ENCODE peak calls at places on chromosomes 12 and 14, in eight cellular contexts. One of them, this sample, is unnamed.

GRCh38 chr14:91241848-91242247 is 2.7 kb downstream of the GPR68 start:
- DNase-seq in amniotic stem cell: no peak
- DNase-seq in astrocyte of the spinal cord: no peak
- DNase-seq in HFF-Myc: no peak
- DNase-seq in GM10248: peak; percentile 51
- DNase-seq in tibial artery: no peak
- DNase-seq in PC-3: no peak
- DNase-seq in activated CD4-positive, alpha-beta T cell treated with anti-CD3 and anti-CD28 coated beads, Interleukin-2, amount 10 ng/mL, durations not matched to agents 7 days and 5 days: peak; percentile 61
- DNase-seq in this sample: peak; percentile 76

GRCh38 chr12:65522956-65523857 is 244.7 kb downstream of the MSRB3 start:
- DNase-seq in amniotic stem cell: no peak
- DNase-seq in astrocyte of the spinal cord: no peak
- DNase-seq in HFF-Myc: no peak
- DNase-seq in GM10248: no peak
- DNase-seq in tibial artery: no peak
- DNase-seq in PC-3: peak; percentile 25
- DNase-seq in activated CD4-positive, alpha-beta T cell treated with anti-CD3 and anti-CD28 coated beads, Interleukin-2, amount 10 ng/mL, durations not matched to agents 7 days and 5 days: no peak
- DNase-seq in this sample: no peak

GRCh38 chr12:61213646-61214045 is 1046.6 kb upstream of the USP15 start:
- DNase-seq in amniotic stem cell: no peak
- DNase-seq in astrocyte of the spinal cord: no peak
- DNase-seq in HFF-Myc: no peak
- DNase-seq in GM10248: no peak
- DNase-seq in tibial artery: no peak
- DNase-seq in PC-3: peak; percentile 19
- DNase-seq in activated CD4-positive, alpha-beta T cell treated with anti-CD3 and anti-CD28 coated beads, Interleukin-2, amount 10 ng/mL, durations not matched to agents 7 days and 5 days: no peak
- DNase-seq in this sample: no peak

GRCh38 chr14:103427485-103428443 is 42.5 kb downstream of the MARK3 start:
- DNase-seq in amniotic stem cell: no peak
- DNase-seq in astrocyte of the spinal cord: peak; percentile 86
- DNase-seq in HFF-Myc: peak; percentile 73
- DNase-seq in GM10248: no peak
- DNase-seq in tibial artery: no peak
- DNase-seq in PC-3: peak; percentile 52
- DNase-seq in activated CD4-positive, alpha-beta T cell treated with anti-CD3 and anti-CD28 coated beads, Interleukin-2, amount 10 ng/mL, durations not matched to agents 7 days and 5 days: peak; percentile 8
- DNase-seq in this sample: no peak

GRCh38 chr12:90234455-90234854 is 525.8 kb upstream of the ATP2B1 start:
- DNase-seq in amniotic stem cell: no peak
- DNase-seq in astrocyte of the spinal cord: no peak
- DNase-seq in HFF-Myc: peak; percentile 42
- DNase-seq in GM10248: no peak
- DNase-seq in tibial artery: no peak
- DNase-seq in PC-3: no peak
- DNase-seq in activated CD4-positive, alpha-beta T cell treated with anti-CD3 and anti-CD28 coated beads, Interleukin-2, amount 10 ng/mL, durations not matched to agents 7 days and 5 days: no peak
- DNase-seq in this sample: no peak

GRCh38 chr12:11879306-11879705 is 191.4 kb upstream of the BCL2L14 start:
- DNase-seq in amniotic stem cell: peak; percentile 14
- DNase-seq in astrocyte of the spinal cord: peak; percentile 68
- DNase-seq in HFF-Myc: no peak
- DNase-seq in GM10248: no peak
- DNase-seq in tibial artery: no peak
- DNase-seq in PC-3: peak; percentile 38
- DNase-seq in activated CD4-positive, alpha-beta T cell treated with anti-CD3 and anti-CD28 coated beads, Interleukin-2, amount 10 ng/mL, durations not matched to agents 7 days and 5 days: no peak
- DNase-seq in this sample: no peak

GRCh38 chr12:55715833-55716581 is at the start of gene BLOC1S1:
- DNase-seq in amniotic stem cell: peak; percentile 79
- DNase-seq in astrocyte of the spinal cord: peak; percentile 96
- DNase-seq in HFF-Myc: peak; percentile 76
- DNase-seq in GM10248: peak; percentile 95
- DNase-seq in tibial artery: peak; percentile 93
- DNase-seq in PC-3: peak; percentile 95
- DNase-seq in activated CD4-positive, alpha-beta T cell treated with anti-CD3 and anti-CD28 coated beads, Interleukin-2, amount 10 ng/mL, durations not matched to agents 7 days and 5 days: peak; percentile 95
- DNase-seq in this sample: peak; percentile 87

GRCh38 chr12:124686885-124687694 is 119.7 kb upstream of the NCOR2 start:
- DNase-seq in amniotic stem cell: no peak
- DNase-seq in astrocyte of the spinal cord: peak; percentile 38
- DNase-seq in HFF-Myc: no peak
- DNase-seq in GM10248: no peak
- DNase-seq in tibial artery: no peak
- DNase-seq in PC-3: no peak
- DNase-seq in activated CD4-positive, alpha-beta T cell treated with anti-CD3 and anti-CD28 coated beads, Interleukin-2, amount 10 ng/mL, durations not matched to agents 7 days and 5 days: peak; percentile 11
- DNase-seq in this sample: no peak

GRCh38 chr14:95045255-95045701 is 112.1 kb downstream of the DICER1 start:
- DNase-seq in amniotic stem cell: no peak
- DNase-seq in astrocyte of the spinal cord: no peak
- DNase-seq in HFF-Myc: no peak
- DNase-seq in GM10248: no peak
- DNase-seq in tibial artery: no peak
- DNase-seq in PC-3: no peak
- DNase-seq in activated CD4-positive, alpha-beta T cell treated with anti-CD3 and anti-CD28 coated beads, Interleukin-2, amount 10 ng/mL, durations not matched to agents 7 days and 5 days: no peak
- DNase-seq in this sample: no peak